ENCODE peak calls at places on chromosomes 4 and X, in eight cellular contexts. V is CD8-positive, alpha-beta T cell; Y is BJ; W is endodermal cell; Z is BE2C; O is cardiac muscle cell; J is Peyer's patch; T is heart right ventricle. N is an unnamed sample.

GRCh38 chrX:40459576-40460158 is 121.1 kb upstream of the ATP6AP2 start:
- DNase-seq in V (no peak), Y (no peak), W (peak; percentile 74), Z (no peak), O (no peak), J (no peak), T (no peak), N (no peak)

GRCh38 chrX:152821145-152821765 is 9.3 kb downstream of the CETN2 start:
- DNase-seq in V (no peak), Y (no peak), W (peak; percentile 86), Z (peak; percentile 66), O (peak; percentile 59), J (peak; percentile 47), T (no peak), N (peak; percentile 36)

GRCh38 chrX:70174754-70175153 is 2.5 kb upstream of the DGAT2L6 start:
- DNase-seq in V (no peak), Y (no peak), W (no peak), Z (no peak), O (no peak), J (no peak), T (no peak), N (no peak)

GRCh38 chr4:110055014-110055768 is 142.5 kb downstream of the EGF start:
- DNase-seq in V (no peak), Y (no peak), W (no peak), Z (no peak), O (no peak), J (no peak), T (no peak), N (no peak)

GRCh38 chr4:87268401-87268800 is 48.0 kb upstream of the KLHL8 start:
- DNase-seq in V (no peak), Y (no peak), W (no peak), Z (no peak), O (no peak), J (no peak), T (no peak), N (no peak)

GRCh38 chr4:139389102-139389501 is 64.8 kb upstream of the RAB33B start:
- DNase-seq in V (no peak), Y (no peak), W (no peak), Z (no peak), O (no peak), J (no peak), T (no peak), N (no peak)

GRCh38 chr4:81030617-81031388 is at the start of gene BMP3:
- DNase-seq in V (no peak), Y (no peak), W (peak; percentile 81), Z (no peak), O (peak; percentile 50), J (peak; percentile 81), T (no peak), N (peak; percentile 19)

GRCh38 chr4:90546114-90546513 is 418.9 kb downstream of the CCSER1 start:
- DNase-seq in V (no peak), Y (no peak), W (no peak), Z (no peak), O (no peak), J (no peak), T (no peak), N (no peak)

GRCh38 chrX:74925210-74926088 is at the start of gene NEXMIF:
- DNase-seq in V (no peak), Y (no peak), W (no peak), Z (no peak), O (peak; percentile 70), J (no peak), T (no peak), N (peak; percentile 19)

GRCh38 chr4:80446664-80447063 is 111.1 kb downstream of the CFAP299 start:
- DNase-seq in V (no peak), Y (peak; percentile 26), W (no peak), Z (no peak), O (no peak), J (no peak), T (no peak), N (no peak)

GRCh38 chr4:52665592-52665991 is 6.5 kb upstream of the USP46 start:
- DNase-seq in V (no peak), Y (no peak), W (no peak), Z (no peak), O (no peak), J (no peak), T (no peak), N (no peak)
- TF ChIP-seq CTCF in V (no peak), Y (no peak), W (peak; percentile 63), Z (peak; percentile 37), O (peak; percentile 16), J (no peak), T (peak; percentile 44), N (no peak)

GRCh38 chrX:104253567-104254441 is 929 bp downstream of the ESX1 start:
- DNase-seq in V (no peak), Y (no peak), W (peak; percentile 71), Z (no peak), O (peak; percentile 48), J (no peak), T (no peak), N (peak; percentile 17)
- H3K27me3 ChIP-seq in V (no peaks in the 10 kb centered on the region), Y (peaks cover 16% of the 10 kb centered on the region), W (peaks cover 93% of the 10 kb centered on the region), Z (peaks cover 19% of the 10 kb centered on the region), O (peaks cover 98% of the 10 kb centered on the region), J (no peaks in the 10 kb centered on the region), T (peaks cover 22% of the 10 kb centered on the region), N (no peaks in the 10 kb centered on the region)

GRCh38 chr4:165610679-165611551 is 232.1 kb downstream of the CPE start:
- DNase-seq in V (no peak), Y (no peak), W (no peak), Z (no peak), O (no peak), J (no peak), T (no peak), N (no peak)
- H3K4me3 ChIP-seq in V (no peak overlapping the region), Y (no peak overlapping the region), W (no peak overlapping the region), Z (no peak overlapping the region), O (no peak overlapping the region), J (no peak overlapping the region), T (no peak overlapping the region), N (no peak overlapping the region)

GRCh38 chr4:26819026-26819425 is 41.6 kb upstream of the STIM2 start:
- DNase-seq in V (no peak), Y (no peak), W (no peak), Z (no peak), O (no peak), J (no peak), T (no peak), N (no peak)

GRCh38 chr4:26820346-26820745 is 40.3 kb upstream of the STIM2 start:
- DNase-seq in V (no peak), Y (no peak), W (no peak), Z (no peak), O (no peak), J (no peak), T (no peak), N (no peak)

GRCh38 chr4:26822546-26822945 is 38.1 kb upstream of the STIM2 start:
- DNase-seq in V (no peak), Y (no peak), W (no peak), Z (no peak), O (no peak), J (no peak), T (no peak), N (no peak)

GRCh38 chr4:26821677-26822503 is 38.8 kb upstream of the STIM2 start:
- DNase-seq in V (no peak), Y (no peak), W (no peak), Z (no peak), O (no peak), J (no peak), T (no peak), N (no peak)

GRCh38 chr4:26819478-26819877 is 41.2 kb upstream of the STIM2 start:
- DNase-seq in V (no peak), Y (no peak), W (peak; percentile 56), Z (no peak), O (no peak), J (no peak), T (no peak), N (no peak)
- TF ChIP-seq CTCF in V (no peak), Y (no peak), W (peak; percentile 44), Z (peak; percentile 5), O (no peak), J (no peak), T (no peak), N (no peak)

GRCh38 chr4:185019451-185020292 is 1.4 kb downstream of the HELT start:
- DNase-seq in V (no peak), Y (no peak), W (peak; percentile 87), Z (no peak), O (no peak), J (no peak), T (no peak), N (no peak)

GRCh38 chr4:185018834-185019450 is 652 bp downstream of the HELT start:
- DNase-seq in V (no peak), Y (no peak), W (peak; percentile 83), Z (no peak), O (no peak), J (peak; percentile 41), T (no peak), N (no peak)

GRCh38 chr4:185020863-185021761 is 2.8 kb downstream of the HELT start:
- DNase-seq in V (no peak), Y (no peak), W (peak; percentile 68), Z (no peak), O (no peak), J (no peak), T (no peak), N (no peak)

GRCh38 chr4:185020293-185020808 is 2.1 kb downstream of the HELT start:
- DNase-seq in V (no peak), Y (no peak), W (peak; percentile 83), Z (no peak), O (no peak), J (no peak), T (no peak), N (peak; percentile 38)

DNA sequence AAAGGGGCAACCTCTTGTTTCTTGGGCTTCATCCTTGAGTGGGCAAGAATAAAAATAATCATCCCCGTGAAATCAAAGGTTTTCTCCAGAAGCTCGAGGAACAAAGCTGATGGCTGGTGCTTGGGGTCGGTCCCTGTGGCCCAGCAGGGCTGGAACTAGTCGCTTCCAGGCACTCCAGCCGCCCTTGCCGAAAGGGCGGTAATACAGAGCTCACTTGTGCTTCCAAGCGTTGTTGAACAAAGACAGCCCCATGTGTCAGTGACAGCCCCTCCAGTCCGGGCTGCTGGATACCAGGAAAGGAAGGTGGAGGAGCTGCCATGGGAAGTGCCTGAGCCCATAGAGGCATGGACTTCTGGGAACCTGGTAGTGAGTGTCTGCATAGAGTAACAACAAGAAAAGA is 5.2 kb downstream of the HELT start:
- DNase-seq in V (no peak), Y (no peak), W (no peak), Z (no peak), O (no peak), J (no peak), T (no peak), N (no peak)
- H3K27me3 ChIP-seq in V (peaks cover 4% of the 10 kb centered on the region), Y (peaks cover 28% of the 10 kb centered on the region), W (peaks cover 100% of the 10 kb centered on the region), Z (peaks cover 63% of the 10 kb centered on the region), O (peaks cover 100% of the 10 kb centered on the region), J (peaks cover 26% of the 10 kb centered on the region), T (peaks cover 50% of the 10 kb centered on the region), N (no peaks in the 10 kb centered on the region)

GRCh38 chrX:104539081-104539480 is 26.9 kb upstream of the IL1RAPL2 start:
- DNase-seq in V (no peak), Y (no peak), W (no peak), Z (no peak), O (no peak), J (no peak), T (no peak), N (no peak)
- H3K4me3 ChIP-seq in V (no peak overlapping the region), Y (no peak overlapping the region), W (no peak overlapping the region), Z (no peak overlapping the region), O (no peak overlapping the region), J (no peak overlapping the region), T (no peak overlapping the region), N (no peak overlapping the region)

GRCh38 chrX:117839544-117839943 is 277.1 kb downstream of the KLHL13 start:
- DNase-seq in V (no peak), Y (no peak), W (peak; percentile 53), Z (peak; percentile 20), O (no peak), J (no peak), T (no peak), N (no peak)
- TF ChIP-seq CTCF in V (no peak), Y (no peak), W (peak; percentile 50), Z (peak; percentile 47), O (no peak), J (no peak), T (no peak), N (no peak)

N was measured in testis.